ENCODE peak calls at places on chromosome 15, in four cellular contexts. E, D, P and H are unnamed samples.

GRCh38 chr15:66996099-66996498 is 69.3 kb upstream of the SMAD3 start:
- DNase-seq in E (no peak), D (no peak), P (no peak), H (no peak)

GRCh38 chr15:37995461-37996347 is 61.3 kb downstream of the TMCO5A start:
- DNase-seq in E (no peak), D (peak), P (peak), H (no peak)

GRCh38 chr15:33699691-33700447 is 268.4 kb upstream of the CHRM5 start:
- DNase-seq in E (no peak), D (peak), P (no peak), H (no peak)

GRCh38 chr15:63288778-63289378 is 11.5 kb downstream of the APH1B start:
- DNase-seq in E (peak), D (peak), P (peak), H (no peak)

GRCh38 chr15:68672251-68672650 is 93.5 kb downstream of the CORO2B start:
- DNase-seq in E (no peak), D (no peak), P (no peak), H (no peak)

GRCh38 chr15:45200799-45201556 is 13.2 kb upstream of the SHF start:
- DNase-seq in E (peak), D (peak), P (peak), H (peak)

GRCh38 chr15:50148362-50148963 is 29.4 kb upstream of the ATP8B4 start:
- DNase-seq in E (peak), D (peak), P (peak), H (peak)

GRCh38 chr15:96273317-96274086 is 57.0 kb upstream of the NR2F2 start:
- DNase-seq in E (peak), D (no peak), P (peak), H (peak)

GRCh38 chr15:33592864-33593263 is 282.1 kb downstream of the RYR3 start:
- DNase-seq in E (no peak), D (no peak), P (no peak), H (no peak)

GRCh38 chr15:76431936-76432335 is 95.4 kb downstream of the ISL2 start:
- DNase-seq in E (no peak), D (no peak), P (no peak), H (no peak)

GRCh38 chr15:58203537-58203936 is 65.4 kb downstream of the AQP9 start:
- DNase-seq in E (peak), D (no peak), P (no peak), H (no peak)

GRCh38 chr15:42371125-42371524 is 11.8 kb downstream of the CAPN3 start:
- DNase-seq in E (peak), D (peak), P (peak), H (no peak)

GRCh38 chr15:58213587-58214360 is 75.6 kb downstream of the AQP9 start:
- DNase-seq in E (no peak), D (no peak), P (no peak), H (no peak)

GRCh38 chr15:100628746-100629145 is 26.4 kb downstream of the ASB7 start:
- DNase-seq in E (no peak), D (no peak), P (no peak), H (no peak)

GRCh38 chr15:63040509-63040908 is 2.0 kb upstream of the TPM1 start:
- DNase-seq in E (no peak), D (no peak), P (no peak), H (no peak)

GRCh38 chr15:26051771-26052685 is 188.9 kb upstream of the ATP10A start:
- DNase-seq in E (no peak), D (no peak), P (no peak), H (no peak)

GRCh38 chr15:59846100-59846499 is 157.0 kb upstream of the BNIP2 start:
- DNase-seq in E (no peak), D (no peak), P (no peak), H (no peak)

GRCh38 chr15:33094336-33094735 is 100.2 kb downstream of the FMN1 start:
- DNase-seq in E (no peak), D (no peak), P (no peak), H (no peak)

GRCh38 chr15:69703495-69704187 is 251.0 kb downstream of the RPLP1 start:
- DNase-seq in E (no peak), D (no peak), P (no peak), H (no peak)

GRCh38 chr15:60585743-60586708 is 107.1 kb upstream of the ICE2 start:
- DNase-seq in E (peak), D (peak), P (peak), H (peak)

GRCh38 chr15:63046927-63047760 is 4.6 kb downstream of the TPM1 start:
- DNase-seq in E (no peak), D (no peak), P (no peak), H (no peak)

GRCh38 chr15:76863123-76863522 is 42.0 kb downstream of the SCAPER start:
- DNase-seq in E (no peak), D (no peak), P (no peak), H (no peak)

GRCh38 chr15:35595656-35596055 is 49.7 kb upstream of the DPH6 start:
- DNase-seq in E (no peak), D (no peak), P (no peak), H (no peak)

GRCh38 chr15:44726136-44726535 is 10.2 kb upstream of the TRIM69 start:
- DNase-seq in E (no peak), D (no peak), P (no peak), H (no peak)

GRCh38 chr15:101256756-101257155 is 4.9 kb upstream of the CHSY1 start:
- DNase-seq in E (no peak), D (no peak), P (no peak), H (no peak)

GRCh38 chr15:36468746-36469145 is 110.7 kb upstream of the CDIN1 start:
- DNase-seq in E (no peak), D (no peak), P (no peak), H (no peak)

GRCh38 chr15:32886441-32886840 is 168.6 kb downstream of the GREM1 start:
- DNase-seq in E (no peak), D (no peak), P (no peak), H (no peak)

GRCh38 chr15:29820802-29821160 is 1.5 kb downstream of the TJP1 start:
- DNase-seq in E (no peak), D (no peak), P (no peak), H (no peak)

GRCh38 chr15:68484696-68485400 is 52.9 kb upstream of the ITGA11 start:
- DNase-seq in E (no peak), D (no peak), P (no peak), H (no peak)

GRCh38 chr15:45635191-45635638 is 386 bp downstream of the SQOR start:
- DNase-seq in E (no peak), D (peak), P (no peak), H (no peak)

GRCh38 chr15:60720493-60721231 is 241.7 kb upstream of the ICE2 start:
- DNase-seq in E (no peak), D (no peak), P (no peak), H (no peak)

GRCh38 chr15:101269479-101270223 is 7.6 kb downstream of the SELENOS start:
- DNase-seq in E (no peak), D (no peak), P (no peak), H (no peak)

DNA sequence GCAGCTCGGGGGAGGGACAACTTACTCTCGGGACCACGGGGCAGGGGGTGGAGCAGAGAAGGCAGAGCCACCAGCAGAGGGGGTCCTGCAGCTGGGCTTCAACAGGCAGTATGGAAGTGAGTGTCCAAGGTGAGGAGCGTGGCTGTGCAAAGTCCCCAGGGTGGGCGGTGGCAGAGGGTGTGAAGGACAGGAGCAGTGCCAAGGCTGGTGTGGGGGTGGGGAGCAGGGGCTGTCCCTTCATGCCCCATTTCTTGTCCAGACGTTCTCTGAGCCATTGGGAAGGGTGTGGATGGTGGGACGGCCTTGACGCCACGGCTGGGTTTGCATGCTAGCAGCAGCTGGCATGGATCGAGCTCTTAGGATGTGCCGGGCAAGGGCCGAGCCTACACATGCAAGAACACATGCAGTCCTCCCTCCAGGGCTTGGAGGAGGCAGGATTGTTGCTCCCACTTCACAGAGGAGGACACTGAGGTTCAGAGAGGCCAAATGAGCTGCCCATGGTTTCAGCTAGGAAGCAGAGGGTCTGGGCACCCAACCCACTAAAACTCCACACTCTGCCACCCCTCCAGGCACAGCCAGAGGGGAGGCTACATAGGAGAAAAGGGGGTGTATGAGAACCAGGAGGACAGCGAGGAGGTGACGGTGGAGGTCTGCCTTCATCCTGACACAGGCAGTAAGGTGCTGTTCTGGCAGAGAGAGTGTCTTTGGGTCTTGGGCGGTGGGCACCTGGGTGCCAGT is 93.6 kb downstream of the TBC1D2B start:
- DNase-seq in E (no peak), D (no peak), P (no peak), H (no peak)
- TF ChIP-seq CTCF in E (peak), D (peak), P (no peak), H (no peak)

GRCh38 chr15:73331501-73331900 is 37.3 kb downstream of the HCN4 start:
- DNase-seq in E (no peak), D (no peak), P (no peak), H (no peak)
- TF ChIP-seq REST in E (no peak), D (no peak), P (no peak), H (no peak)

GRCh38 chr15:80835338-80835737 is 56.2 kb downstream of the CEMIP start:
- DNase-seq in E (no peak), D (peak), P (no peak), H (no peak)
- TF ChIP-seq TCF7L2 in E (no peak), D (no peak), P (no peak), H (no peak)

DNA sequence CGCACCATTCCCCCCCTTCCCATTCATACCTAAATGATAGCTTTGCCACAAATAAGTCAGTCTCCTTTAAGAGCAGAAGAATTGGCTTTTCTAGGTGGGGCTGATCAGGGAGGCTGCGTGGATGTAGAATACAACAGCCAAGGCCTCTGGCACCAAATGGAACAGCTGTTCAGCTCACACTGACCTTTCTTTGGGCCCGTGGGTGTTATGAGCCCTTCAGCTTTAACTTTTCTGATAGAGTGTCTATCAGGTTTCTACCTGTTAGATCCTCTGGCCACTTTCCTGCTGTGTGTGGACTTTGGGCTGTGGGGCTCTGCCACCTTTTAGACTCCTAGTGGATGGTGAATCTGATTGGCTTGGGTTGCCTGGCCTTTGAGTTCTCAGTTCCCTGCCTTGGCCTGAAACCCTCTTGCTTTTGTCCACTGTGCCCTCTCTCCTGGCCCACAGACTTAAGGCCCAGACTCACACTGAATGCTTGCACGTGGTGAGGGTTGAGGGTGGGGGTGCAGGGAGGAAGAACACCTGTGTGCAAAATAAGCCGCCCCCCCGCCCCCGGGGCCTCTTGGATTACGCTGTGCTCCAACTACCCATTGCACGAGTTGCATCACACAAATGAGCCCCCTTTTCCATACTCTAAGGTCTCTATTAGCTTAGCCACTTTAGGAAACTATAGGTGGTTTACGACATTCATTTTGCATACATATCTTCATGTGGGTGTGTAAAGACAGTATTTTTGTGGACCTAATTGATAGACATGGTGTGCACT is 1.3 kb upstream of the RFX7 start:
- DNase-seq in E (peak), D (peak), P (no peak), H (no peak)
- TF ChIP-seq CTCF in E (no peak), D (no peak), P (no peak), H (no peak)

GRCh38 chr15:40291088-40291574 is 8.3 kb upstream of the ANKRD63 start:
- DNase-seq in E (peak), D (no peak), P (no peak), H (no peak)

GRCh38 chr15:40287968-40288367 is 5.1 kb upstream of the ANKRD63 start:
- DNase-seq in E (no peak), D (no peak), P (no peak), H (no peak)

GRCh38 chr15:40286794-40287193 is 3.9 kb upstream of the ANKRD63 start:
- DNase-seq in E (no peak), D (no peak), P (no peak), H (no peak)

GRCh38 chr15:40290540-40291087 is 7.8 kb upstream of the ANKRD63 start:
- DNase-seq in E (no peak), D (no peak), P (no peak), H (no peak)

DNA sequence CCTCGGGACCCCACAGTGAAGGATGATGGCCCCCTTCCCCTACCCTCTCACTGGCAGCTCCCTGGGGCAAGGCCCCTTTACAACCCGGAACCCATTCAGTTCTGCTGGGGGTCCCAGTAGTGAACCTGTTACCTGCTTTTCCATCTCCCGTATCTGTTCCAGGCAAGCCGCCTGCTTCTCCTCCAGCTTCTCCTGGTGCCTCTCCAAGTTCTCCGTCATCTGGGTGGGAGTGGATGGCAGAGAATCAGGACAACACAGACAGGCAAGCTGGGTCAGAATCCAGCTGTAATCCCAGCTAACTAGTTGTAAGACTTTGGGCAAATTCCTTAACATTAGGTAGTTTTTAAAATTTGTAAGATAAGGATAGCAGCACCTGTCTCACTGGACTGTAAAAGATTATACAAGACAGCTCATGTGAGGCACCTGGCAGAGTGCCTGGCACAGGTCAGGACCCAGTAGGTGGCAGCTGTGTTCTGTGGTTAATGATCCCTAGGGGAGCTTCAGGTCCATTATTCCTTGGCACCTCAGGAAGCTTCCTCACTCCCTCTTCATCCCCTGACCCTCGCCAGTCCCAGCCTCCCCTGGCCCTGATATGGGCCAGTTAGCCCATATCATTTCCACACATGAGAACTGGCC is 6.4 kb upstream of the ANKRD63 start:
- DNase-seq in E (no peak), D (no peak), P (no peak), H (no peak)
- TF ChIP-seq REST in E (no peak), D (no peak), P (no peak), H (no peak)

GRCh38 chr15:75065851-75066509 is 42.6 kb downstream of the PPCDC start:
- DNase-seq in E (peak), D (peak), P (no peak), H (no peak)

GRCh38 chr15:75069301-75069925 is 46.0 kb downstream of the PPCDC start:
- DNase-seq in E (no peak), D (no peak), P (no peak), H (no peak)

GRCh38 chr15:75067123-75067854 is 43.9 kb downstream of the PPCDC start:
- DNase-seq in E (no peak), D (no peak), P (peak), H (peak)

GRCh38 chr15:75070674-75071073 is 47.3 kb downstream of the PPCDC start:
- DNase-seq in E (no peak), D (no peak), P (no peak), H (no peak)

GRCh38 chr15:75068748-75069147 is 45.4 kb downstream of the PPCDC start:
- DNase-seq in E (no peak), D (no peak), P (no peak), H (no peak)
- TF ChIP-seq TCF7L2 in E (no peak), D (no peak), P (no peak), H (no peak)

GRCh38 chr15:90933310-90933709 is 961 bp upstream of the HDDC3 start:
- DNase-seq in E (no peak), D (no peak), P (no peak), H (no peak)

GRCh38 chr15:90930861-90931629 is 1.3 kb downstream of the HDDC3 start:
- DNase-seq in E (no peak), D (no peak), P (no peak), H (no peak)

GRCh38 chr15:90932660-90932991 is 277 bp upstream of the HDDC3 start:
- DNase-seq in E (no peak), D (no peak), P (no peak), H (no peak)

GRCh38 chr15:90929709-90930019 is 2.7 kb downstream of the HDDC3 start:
- DNase-seq in E (no peak), D (no peak), P (no peak), H (peak)

DNA sequence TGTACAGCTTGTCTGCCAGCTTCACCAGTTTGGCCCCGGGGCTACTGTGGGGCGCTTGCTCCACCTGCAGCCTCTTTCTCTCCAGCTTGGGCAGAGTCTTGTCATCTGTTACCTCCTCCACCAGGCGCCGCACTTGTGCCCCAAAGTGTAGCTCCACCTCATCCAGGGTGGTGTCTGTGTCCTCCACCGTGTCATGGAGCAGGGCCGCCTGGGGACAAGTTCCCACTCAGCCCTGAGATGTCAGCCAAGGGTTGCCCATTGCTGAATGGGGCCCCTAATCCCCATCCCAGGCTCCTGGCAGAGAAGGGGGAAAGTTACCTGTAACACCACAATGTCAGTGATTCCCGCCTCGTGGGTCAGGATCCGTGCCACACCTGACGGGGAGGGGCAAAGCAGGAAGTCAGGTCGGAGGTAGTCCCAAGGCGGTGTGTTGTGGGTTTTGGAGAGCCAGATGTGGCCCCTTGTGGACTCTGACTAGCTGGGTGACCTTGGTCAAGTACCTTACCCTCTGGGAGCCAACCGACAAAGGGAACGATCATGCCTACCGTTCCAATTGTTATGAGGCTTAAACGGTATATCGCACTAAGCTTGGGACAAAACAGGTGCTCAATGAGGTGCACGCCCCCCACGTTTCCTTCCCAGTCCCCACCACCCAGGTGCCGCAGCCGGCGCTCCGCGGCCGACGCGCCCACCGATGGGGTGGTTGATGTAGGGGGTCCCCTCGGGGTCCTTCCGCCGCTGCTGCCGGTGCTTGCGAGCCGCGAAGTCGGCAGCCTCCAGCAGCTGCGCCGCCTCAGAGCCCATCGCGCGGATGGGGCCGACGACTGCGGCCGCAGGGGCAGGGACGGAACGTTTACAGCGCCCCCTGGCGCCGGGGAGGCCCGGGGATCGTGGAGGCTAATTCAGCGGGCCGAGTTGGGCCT is at the start of gene HDDC3:
- DNase-seq in E (peak), D (peak), P (peak), H (no peak)
- TF ChIP-seq CTCF in E (peak), D (peak), P (no peak), H (peak)

GRCh38 chr15:64898406-64898805 is 13.3 kb upstream of the ANKDD1A start:
- DNase-seq in E (no peak), D (no peak), P (no peak), H (no peak)
- TF ChIP-seq REST in E (no peak), D (no peak), P (no peak), H (no peak)